ENCODE peak calls at places on chromosomes 3 and 15, in six cellular contexts. O, C, J, N, G and L are unnamed samples.
A peak's percentile ranks its signal among the peaks of the same experiment; 100 is the strongest.

GRCh38 chr15:74540135-74540760 is 772 bp upstream of the ARID3B start:
- DNase-seq in O (no peak), C (peak; percentile 30), J (peak; percentile 24), N (peak; percentile 38), G (no peak), L (no peak)

GRCh38 chr3:188370081-188370830 is 216.3 kb downstream of the LPP start:
- DNase-seq in O (no peak), C (no peak), J (no peak), N (no peak), G (no peak), L (no peak)

GRCh38 chr3:166123576-166123975 is 286.4 kb upstream of the BCHE start:
- DNase-seq in O (no peak), C (peak; percentile 64), J (no peak), N (no peak), G (no peak), L (no peak)

GRCh38 chr15:68384451-68385239 is 47.3 kb downstream of the ITGA11 start:
- DNase-seq in O (no peak), C (peak; percentile 89), J (no peak), N (peak; percentile 29), G (no peak), L (no peak)

GRCh38 chr15:61057376-61057775 is 171.7 kb downstream of the RORA start:
- DNase-seq in O (no peak), C (no peak), J (no peak), N (no peak), G (peak; percentile 48), L (no peak)

GRCh38 chr3:125115640-125116039 is 59.8 kb upstream of the HEG1 start:
- DNase-seq in O (no peak), C (no peak), J (no peak), N (no peak), G (no peak), L (no peak)

GRCh38 chr3:11323827-11324226 is 51.6 kb downstream of the ATG7 start:
- DNase-seq in O (no peak), C (no peak), J (no peak), N (no peak), G (no peak), L (no peak)

GRCh38 chr3:16338999-16339398 is 74.0 kb downstream of the OXNAD1 start:
- DNase-seq in O (peak; percentile 80), C (peak; percentile 30), J (no peak), N (no peak), G (peak; percentile 17), L (no peak)

GRCh38 chr15:93566777-93567176 is 477.8 kb upstream of the RGMA start:
- DNase-seq in O (no peak), C (no peak), J (no peak), N (no peak), G (no peak), L (no peak)
- TF ChIP-seq CTCF in O (no peak), C (no peak), J (no peak), N (no peak), G (no peak), L (no peak)

DNA sequence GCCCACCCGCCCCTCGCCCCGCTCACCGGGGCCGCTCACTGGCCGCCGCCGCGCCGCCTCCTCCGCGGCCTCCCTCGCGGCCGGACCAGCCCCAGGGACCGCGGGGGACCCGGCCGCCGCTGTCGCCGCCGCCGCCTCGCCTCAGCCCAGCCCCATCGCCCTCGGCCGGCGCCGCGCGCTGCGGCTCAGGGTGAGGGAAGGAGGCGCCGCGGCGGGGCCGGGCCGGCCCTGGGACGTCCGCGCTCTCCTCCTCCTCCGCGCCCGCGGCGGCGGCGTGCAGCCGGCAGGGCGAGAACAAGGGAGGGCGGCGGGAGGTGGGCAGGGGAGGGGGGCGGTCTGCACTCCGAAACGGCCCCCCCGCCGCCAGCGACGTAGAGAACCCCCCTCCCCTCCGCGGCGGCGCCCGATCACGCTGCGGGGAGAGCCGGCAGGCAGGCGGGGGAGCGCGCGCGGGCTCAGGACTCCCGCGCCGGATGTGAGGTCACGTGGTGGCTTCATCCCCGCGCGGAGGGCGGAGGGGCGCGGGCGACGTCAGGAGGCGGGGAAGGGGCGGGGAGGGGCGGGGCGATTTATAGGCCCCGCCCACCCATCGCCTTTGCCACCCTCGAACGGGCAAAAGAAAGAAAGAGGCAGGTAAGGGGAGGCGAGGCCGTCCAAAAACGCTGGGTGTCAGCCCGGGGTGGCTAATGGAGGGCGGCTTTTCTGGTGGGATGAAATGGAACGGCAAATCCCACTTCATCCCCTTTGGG is at the start of gene ATP13A3:
- DNase-seq in O (peak; percentile 85), C (peak; percentile 91), J (peak; percentile 96), N (peak; percentile 84), G (peak; percentile 97), L (peak; percentile 95)
- TF ChIP-seq CTCF in O (no peak), C (no peak), J (no peak), N (no peak), G (no peak), L (no peak)

GRCh38 chr15:91316123-91316522 is 216.1 kb downstream of the SV2B start:
- DNase-seq in O (no peak), C (no peak), J (no peak), N (no peak), G (no peak), L (no peak)
- TF ChIP-seq CTCF in O (no peak), C (no peak), J (no peak), N (no peak), G (no peak), L (no peak)

DNA sequence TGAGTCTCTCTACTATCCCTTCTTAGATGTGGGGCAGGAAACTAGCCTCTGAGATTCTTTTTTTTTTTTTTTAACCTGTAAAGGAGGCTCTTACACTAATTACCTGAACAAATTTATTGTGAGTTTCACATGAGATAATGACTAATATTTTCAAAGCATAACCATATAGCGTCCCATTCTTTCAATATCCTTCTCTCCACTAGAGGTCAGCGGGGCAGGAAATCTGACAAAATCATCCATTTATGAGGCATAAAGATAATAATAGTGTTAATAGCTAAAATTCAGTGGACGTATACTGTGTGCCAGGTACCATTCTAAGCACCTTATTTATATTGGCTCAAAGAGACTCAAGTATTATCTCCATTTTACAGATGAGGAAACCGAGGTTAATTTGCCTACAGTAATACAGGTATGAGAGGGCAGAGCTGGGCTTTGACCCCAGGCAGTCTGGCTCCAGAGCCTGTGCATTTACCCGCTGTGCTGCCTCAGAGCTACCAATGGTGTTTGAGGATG is 16.3 kb upstream of the SMAD6 start:
- DNase-seq in O (no peak), C (peak; percentile 38), J (no peak), N (no peak), G (no peak), L (no peak)
- TF ChIP-seq CTCF in O (peak; percentile 46), C (peak; percentile 63), J (peak; percentile 75), N (peak; percentile 48), G (no peak), L (peak; percentile 16)

DNA sequence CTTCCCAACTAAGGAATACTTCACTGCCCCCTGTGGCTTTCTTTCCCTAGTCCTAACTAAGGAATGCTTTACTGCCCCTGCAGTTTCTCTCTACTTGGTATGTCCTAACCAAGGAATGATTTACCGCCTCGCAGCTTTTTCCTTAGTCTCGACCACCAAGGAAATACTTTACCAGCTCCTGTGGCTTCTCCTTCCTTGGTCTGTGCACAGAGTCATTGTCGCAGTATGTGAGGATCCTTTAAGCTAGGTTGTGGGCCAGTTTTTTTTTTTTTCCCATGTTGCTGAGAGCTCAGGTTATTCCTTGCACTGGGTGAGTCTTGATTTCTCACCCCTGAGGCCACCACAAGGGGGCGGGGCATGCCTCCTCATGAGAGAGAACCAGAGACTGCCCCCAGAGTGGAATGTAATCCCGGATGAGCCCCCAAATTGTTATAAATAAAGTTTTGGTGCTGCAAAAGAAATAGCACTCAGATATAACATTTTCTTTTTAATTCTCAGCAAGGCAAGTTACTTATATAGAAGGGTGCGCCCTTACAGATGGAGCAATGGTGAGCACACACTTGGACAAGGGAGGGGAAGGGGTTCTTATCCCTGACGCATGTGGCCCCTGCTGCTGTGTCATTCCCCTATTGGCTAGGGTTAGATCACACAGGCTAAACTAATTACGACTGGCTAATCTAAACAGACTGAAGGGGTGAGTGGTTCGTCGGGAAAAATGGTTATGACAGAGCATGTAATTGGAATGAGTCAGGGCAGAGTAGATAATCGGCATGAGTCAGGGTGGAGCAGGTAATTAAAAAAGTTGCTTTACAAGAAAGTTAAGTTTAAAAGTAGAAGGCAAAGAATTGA is 27.0 kb downstream of the NDUFB4 start:
- DNase-seq in O (no peak), C (peak; percentile 98), J (peak; percentile 55), N (no peak), G (peak; percentile 33), L (no peak)
- TF ChIP-seq CTCF in O (peak; percentile 12), C (peak; percentile 81), J (peak; percentile 64), N (no peak), G (peak; percentile 22), L (peak; percentile 4)

DNA sequence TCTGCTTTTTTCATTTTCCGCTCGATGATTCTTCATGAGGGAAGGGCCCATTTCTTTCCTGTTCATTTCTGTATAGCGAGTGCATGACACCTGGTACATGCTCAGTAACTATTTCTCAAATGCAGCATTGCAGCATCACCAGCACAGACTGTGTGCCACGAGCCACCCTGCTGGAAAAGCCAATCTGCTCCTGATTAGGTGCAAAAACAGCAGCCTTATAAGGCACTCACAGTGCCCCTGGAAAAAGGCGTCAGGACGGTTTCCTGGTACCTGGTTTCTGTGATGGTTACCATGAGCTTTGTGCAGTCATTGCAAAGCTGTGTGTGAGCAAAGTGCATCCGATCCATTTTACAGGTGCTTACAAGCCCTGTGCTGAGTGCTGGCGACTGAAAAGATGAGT is 15.8 kb downstream of the ST8SIA2 start:
- DNase-seq in O (no peak), C (no peak), J (no peak), N (no peak), G (no peak), L (no peak)
- TF ChIP-seq CTCF in O (no peak), C (no peak), J (no peak), N (no peak), G (no peak), L (no peak)

GRCh38 chr3:32340639-32341365 is 50.9 kb upstream of the CMTM7 start:
- DNase-seq in O (no peak), C (peak; percentile 34), J (peak; percentile 24), N (no peak), G (peak; percentile 17), L (no peak)
- TF ChIP-seq CTCF in O (no peak), C (peak; percentile 49), J (peak; percentile 46), N (no peak), G (no peak), L (no peak)